ENCODE peak calls at places on chromosomes 2 and 18, in eight cellular contexts. One of them, this sample, is unnamed.
A peak's percentile ranks its signal among the peaks of the same experiment; 100 is the strongest.

GRCh38 chr18:10927290-10927979 is 221.9 kb downstream of the PIEZO2 start:
- DNase-seq in stimulated activated naive CD4-positive, alpha-beta T cell: no peak
- DNase-seq in fibroblast of villous mesenchyme: peak; percentile 78
- DNase-seq in activated T-helper 1 cell treated with anti-CD3 and anti-CD28 coated beads, Interleukin-2, amount 50 U/mL, for 16 hours: no peak
- DNase-seq in stimulated activated CD4-positive, alpha-beta T cell treated with anti-CD3 and anti-CD28 coated beads, Interleukin-12 subunit alpha, Interleukin-12 subunit beta, amount 100 ng/mL, for 48 hours: no peak
- DNase-seq in left cardiac atrium: peak; percentile 39
- DNase-seq in GDM1: no peak
- DNase-seq in cardiac muscle cell: no peak
- DNase-seq in this sample: no peak

GRCh38 chr2:224056889-224057288 is 17.8 kb upstream of the SERPINE2 start:
- DNase-seq in stimulated activated naive CD4-positive, alpha-beta T cell: no peak
- DNase-seq in fibroblast of villous mesenchyme: no peak
- DNase-seq in activated T-helper 1 cell treated with anti-CD3 and anti-CD28 coated beads, Interleukin-2, amount 50 U/mL, for 16 hours: no peak
- DNase-seq in stimulated activated CD4-positive, alpha-beta T cell treated with anti-CD3 and anti-CD28 coated beads, Interleukin-12 subunit alpha, Interleukin-12 subunit beta, amount 100 ng/mL, for 48 hours: no peak
- DNase-seq in left cardiac atrium: no peak
- DNase-seq in GDM1: no peak
- DNase-seq in cardiac muscle cell: no peak
- DNase-seq in this sample: no peak

GRCh38 chr2:197308635-197309368 is 1.8 kb downstream of the ANKRD44 start:
- DNase-seq in stimulated activated naive CD4-positive, alpha-beta T cell: no peak
- DNase-seq in fibroblast of villous mesenchyme: no peak
- DNase-seq in activated T-helper 1 cell treated with anti-CD3 and anti-CD28 coated beads, Interleukin-2, amount 50 U/mL, for 16 hours: no peak
- DNase-seq in stimulated activated CD4-positive, alpha-beta T cell treated with anti-CD3 and anti-CD28 coated beads, Interleukin-12 subunit alpha, Interleukin-12 subunit beta, amount 100 ng/mL, for 48 hours: no peak
- DNase-seq in left cardiac atrium: no peak
- DNase-seq in GDM1: no peak
- DNase-seq in cardiac muscle cell: no peak
- DNase-seq in this sample: no peak

GRCh38 chr2:228545749-228546148 is 364.3 kb upstream of the SPHKAP start:
- DNase-seq in stimulated activated naive CD4-positive, alpha-beta T cell: no peak
- DNase-seq in fibroblast of villous mesenchyme: no peak
- DNase-seq in activated T-helper 1 cell treated with anti-CD3 and anti-CD28 coated beads, Interleukin-2, amount 50 U/mL, for 16 hours: no peak
- DNase-seq in stimulated activated CD4-positive, alpha-beta T cell treated with anti-CD3 and anti-CD28 coated beads, Interleukin-12 subunit alpha, Interleukin-12 subunit beta, amount 100 ng/mL, for 48 hours: no peak
- DNase-seq in left cardiac atrium: no peak
- DNase-seq in GDM1: no peak
- DNase-seq in cardiac muscle cell: peak; percentile 46
- DNase-seq in this sample: no peak

GRCh38 chr2:37870829-37871228 is 54.3 kb upstream of the RMDN2 start:
- DNase-seq in stimulated activated naive CD4-positive, alpha-beta T cell: no peak
- DNase-seq in fibroblast of villous mesenchyme: peak; percentile 81
- DNase-seq in activated T-helper 1 cell treated with anti-CD3 and anti-CD28 coated beads, Interleukin-2, amount 50 U/mL, for 16 hours: no peak
- DNase-seq in stimulated activated CD4-positive, alpha-beta T cell treated with anti-CD3 and anti-CD28 coated beads, Interleukin-12 subunit alpha, Interleukin-12 subunit beta, amount 100 ng/mL, for 48 hours: no peak
- DNase-seq in left cardiac atrium: no peak
- DNase-seq in GDM1: no peak
- DNase-seq in cardiac muscle cell: no peak
- DNase-seq in this sample: no peak

GRCh38 chr2:200794143-200794542 is 17.6 kb upstream of the BZW1 start:
- DNase-seq in stimulated activated naive CD4-positive, alpha-beta T cell: no peak
- DNase-seq in fibroblast of villous mesenchyme: no peak
- DNase-seq in activated T-helper 1 cell treated with anti-CD3 and anti-CD28 coated beads, Interleukin-2, amount 50 U/mL, for 16 hours: no peak
- DNase-seq in stimulated activated CD4-positive, alpha-beta T cell treated with anti-CD3 and anti-CD28 coated beads, Interleukin-12 subunit alpha, Interleukin-12 subunit beta, amount 100 ng/mL, for 48 hours: no peak
- DNase-seq in left cardiac atrium: no peak
- DNase-seq in GDM1: no peak
- DNase-seq in cardiac muscle cell: no peak
- DNase-seq in this sample: no peak

GRCh38 chr2:120890566-120891360 is 155.1 kb downstream of the GLI2 start:
- DNase-seq in stimulated activated naive CD4-positive, alpha-beta T cell: no peak
- DNase-seq in fibroblast of villous mesenchyme: no peak
- DNase-seq in activated T-helper 1 cell treated with anti-CD3 and anti-CD28 coated beads, Interleukin-2, amount 50 U/mL, for 16 hours: no peak
- DNase-seq in stimulated activated CD4-positive, alpha-beta T cell treated with anti-CD3 and anti-CD28 coated beads, Interleukin-12 subunit alpha, Interleukin-12 subunit beta, amount 100 ng/mL, for 48 hours: no peak
- DNase-seq in left cardiac atrium: no peak
- DNase-seq in GDM1: no peak
- DNase-seq in cardiac muscle cell: no peak
- DNase-seq in this sample: no peak

GRCh38 chr18:5872886-5873285 is 22.4 kb downstream of the TMEM200C start:
- DNase-seq in stimulated activated naive CD4-positive, alpha-beta T cell: no peak
- DNase-seq in fibroblast of villous mesenchyme: no peak
- DNase-seq in activated T-helper 1 cell treated with anti-CD3 and anti-CD28 coated beads, Interleukin-2, amount 50 U/mL, for 16 hours: no peak
- DNase-seq in stimulated activated CD4-positive, alpha-beta T cell treated with anti-CD3 and anti-CD28 coated beads, Interleukin-12 subunit alpha, Interleukin-12 subunit beta, amount 100 ng/mL, for 48 hours: no peak
- DNase-seq in left cardiac atrium: no peak
- DNase-seq in GDM1: no peak
- DNase-seq in cardiac muscle cell: no peak
- DNase-seq in this sample: no peak

GRCh38 chr2:241728627-241729026 is 5.8 kb upstream of the D2HGDH start:
- DNase-seq in stimulated activated naive CD4-positive, alpha-beta T cell: no peak
- DNase-seq in fibroblast of villous mesenchyme: no peak
- DNase-seq in activated T-helper 1 cell treated with anti-CD3 and anti-CD28 coated beads, Interleukin-2, amount 50 U/mL, for 16 hours: no peak
- DNase-seq in stimulated activated CD4-positive, alpha-beta T cell treated with anti-CD3 and anti-CD28 coated beads, Interleukin-12 subunit alpha, Interleukin-12 subunit beta, amount 100 ng/mL, for 48 hours: no peak
- DNase-seq in left cardiac atrium: peak; percentile 82
- DNase-seq in GDM1: no peak
- DNase-seq in cardiac muscle cell: no peak
- DNase-seq in this sample: no peak

GRCh38 chr18:55751476-55751875 is 163.5 kb upstream of the TCF4 start:
- DNase-seq in stimulated activated naive CD4-positive, alpha-beta T cell: no peak
- DNase-seq in fibroblast of villous mesenchyme: no peak
- DNase-seq in activated T-helper 1 cell treated with anti-CD3 and anti-CD28 coated beads, Interleukin-2, amount 50 U/mL, for 16 hours: no peak
- DNase-seq in stimulated activated CD4-positive, alpha-beta T cell treated with anti-CD3 and anti-CD28 coated beads, Interleukin-12 subunit alpha, Interleukin-12 subunit beta, amount 100 ng/mL, for 48 hours: no peak
- DNase-seq in left cardiac atrium: no peak
- DNase-seq in GDM1: no peak
- DNase-seq in cardiac muscle cell: no peak
- DNase-seq in this sample: no peak

GRCh38 chr2:28436525-28437051 is 43.9 kb downstream of the FOSL2 start:
- DNase-seq in stimulated activated naive CD4-positive, alpha-beta T cell: no peak
- DNase-seq in fibroblast of villous mesenchyme: no peak
- DNase-seq in activated T-helper 1 cell treated with anti-CD3 and anti-CD28 coated beads, Interleukin-2, amount 50 U/mL, for 16 hours: no peak
- DNase-seq in stimulated activated CD4-positive, alpha-beta T cell treated with anti-CD3 and anti-CD28 coated beads, Interleukin-12 subunit alpha, Interleukin-12 subunit beta, amount 100 ng/mL, for 48 hours: no peak
- DNase-seq in left cardiac atrium: no peak
- DNase-seq in GDM1: no peak
- DNase-seq in cardiac muscle cell: no peak
- DNase-seq in this sample: no peak

GRCh38 chr18:57210101-57210661 is 63.3 kb downstream of the BOD1L2 start:
- DNase-seq in stimulated activated naive CD4-positive, alpha-beta T cell: no peak
- DNase-seq in fibroblast of villous mesenchyme: peak; percentile 28
- DNase-seq in activated T-helper 1 cell treated with anti-CD3 and anti-CD28 coated beads, Interleukin-2, amount 50 U/mL, for 16 hours: no peak
- DNase-seq in stimulated activated CD4-positive, alpha-beta T cell treated with anti-CD3 and anti-CD28 coated beads, Interleukin-12 subunit alpha, Interleukin-12 subunit beta, amount 100 ng/mL, for 48 hours: no peak
- DNase-seq in left cardiac atrium: peak; percentile 67
- DNase-seq in GDM1: peak; percentile 3
- DNase-seq in cardiac muscle cell: peak; percentile 30
- DNase-seq in this sample: no peak

GRCh38 chr18:61833387-61833786 is 59.4 kb downstream of the RNF152 start:
- DNase-seq in stimulated activated naive CD4-positive, alpha-beta T cell: peak; percentile 7
- DNase-seq in fibroblast of villous mesenchyme: peak; percentile 70
- DNase-seq in activated T-helper 1 cell treated with anti-CD3 and anti-CD28 coated beads, Interleukin-2, amount 50 U/mL, for 16 hours: no peak
- DNase-seq in stimulated activated CD4-positive, alpha-beta T cell treated with anti-CD3 and anti-CD28 coated beads, Interleukin-12 subunit alpha, Interleukin-12 subunit beta, amount 100 ng/mL, for 48 hours: no peak
- DNase-seq in left cardiac atrium: no peak
- DNase-seq in GDM1: no peak
- DNase-seq in cardiac muscle cell: no peak
- DNase-seq in this sample: no peak

GRCh38 chr2:41909584-41909983 is 138.2 kb upstream of the PKDCC start:
- DNase-seq in stimulated activated naive CD4-positive, alpha-beta T cell: no peak
- DNase-seq in fibroblast of villous mesenchyme: peak; percentile 45
- DNase-seq in activated T-helper 1 cell treated with anti-CD3 and anti-CD28 coated beads, Interleukin-2, amount 50 U/mL, for 16 hours: no peak
- DNase-seq in stimulated activated CD4-positive, alpha-beta T cell treated with anti-CD3 and anti-CD28 coated beads, Interleukin-12 subunit alpha, Interleukin-12 subunit beta, amount 100 ng/mL, for 48 hours: no peak
- DNase-seq in left cardiac atrium: no peak
- DNase-seq in GDM1: no peak
- DNase-seq in cardiac muscle cell: no peak
- DNase-seq in this sample: no peak

GRCh38 chr18:2871111-2871720 is 24.4 kb downstream of the EMILIN2 start:
- DNase-seq in stimulated activated naive CD4-positive, alpha-beta T cell: no peak
- DNase-seq in fibroblast of villous mesenchyme: no peak
- DNase-seq in activated T-helper 1 cell treated with anti-CD3 and anti-CD28 coated beads, Interleukin-2, amount 50 U/mL, for 16 hours: no peak
- DNase-seq in stimulated activated CD4-positive, alpha-beta T cell treated with anti-CD3 and anti-CD28 coated beads, Interleukin-12 subunit alpha, Interleukin-12 subunit beta, amount 100 ng/mL, for 48 hours: no peak
- DNase-seq in left cardiac atrium: no peak
- DNase-seq in GDM1: no peak
- DNase-seq in cardiac muscle cell: no peak
- DNase-seq in this sample: no peak

GRCh38 chr18:32048507-32049091 is 30.0 kb downstream of the RNF125 start:
- DNase-seq in stimulated activated naive CD4-positive, alpha-beta T cell: no peak
- DNase-seq in fibroblast of villous mesenchyme: peak; percentile 77
- DNase-seq in activated T-helper 1 cell treated with anti-CD3 and anti-CD28 coated beads, Interleukin-2, amount 50 U/mL, for 16 hours: no peak
- DNase-seq in stimulated activated CD4-positive, alpha-beta T cell treated with anti-CD3 and anti-CD28 coated beads, Interleukin-12 subunit alpha, Interleukin-12 subunit beta, amount 100 ng/mL, for 48 hours: no peak
- DNase-seq in left cardiac atrium: peak; percentile 55
- DNase-seq in GDM1: peak; percentile 11
- DNase-seq in cardiac muscle cell: no peak
- DNase-seq in this sample: no peak

GRCh38 chr2:117771969-117772630 is 42.4 kb upstream of the DDX18 start:
- DNase-seq in stimulated activated naive CD4-positive, alpha-beta T cell: no peak
- DNase-seq in fibroblast of villous mesenchyme: peak; percentile 16
- DNase-seq in activated T-helper 1 cell treated with anti-CD3 and anti-CD28 coated beads, Interleukin-2, amount 50 U/mL, for 16 hours: no peak
- DNase-seq in stimulated activated CD4-positive, alpha-beta T cell treated with anti-CD3 and anti-CD28 coated beads, Interleukin-12 subunit alpha, Interleukin-12 subunit beta, amount 100 ng/mL, for 48 hours: no peak
- DNase-seq in left cardiac atrium: no peak
- DNase-seq in GDM1: no peak
- DNase-seq in cardiac muscle cell: peak; percentile 45
- DNase-seq in this sample: no peak

GRCh38 chr2:111709321-111709720 is 174.7 kb downstream of the ANAPC1 start:
- DNase-seq in stimulated activated naive CD4-positive, alpha-beta T cell: no peak
- DNase-seq in fibroblast of villous mesenchyme: no peak
- DNase-seq in activated T-helper 1 cell treated with anti-CD3 and anti-CD28 coated beads, Interleukin-2, amount 50 U/mL, for 16 hours: no peak
- DNase-seq in stimulated activated CD4-positive, alpha-beta T cell treated with anti-CD3 and anti-CD28 coated beads, Interleukin-12 subunit alpha, Interleukin-12 subunit beta, amount 100 ng/mL, for 48 hours: no peak
- DNase-seq in left cardiac atrium: no peak
- DNase-seq in GDM1: no peak
- DNase-seq in cardiac muscle cell: no peak
- DNase-seq in this sample: no peak

GRCh38 chr18:38552729-38553411 is 987.3 kb upstream of the CELF4 start:
- DNase-seq in stimulated activated naive CD4-positive, alpha-beta T cell: no peak
- DNase-seq in fibroblast of villous mesenchyme: no peak
- DNase-seq in activated T-helper 1 cell treated with anti-CD3 and anti-CD28 coated beads, Interleukin-2, amount 50 U/mL, for 16 hours: no peak
- DNase-seq in stimulated activated CD4-positive, alpha-beta T cell treated with anti-CD3 and anti-CD28 coated beads, Interleukin-12 subunit alpha, Interleukin-12 subunit beta, amount 100 ng/mL, for 48 hours: no peak
- DNase-seq in left cardiac atrium: no peak
- DNase-seq in GDM1: no peak
- DNase-seq in cardiac muscle cell: no peak
- DNase-seq in this sample: no peak

GRCh38 chr2:239814917-239815637 is 210.1 kb downstream of the NDUFA10 start:
- DNase-seq in stimulated activated naive CD4-positive, alpha-beta T cell: no peak
- DNase-seq in fibroblast of villous mesenchyme: no peak
- DNase-seq in activated T-helper 1 cell treated with anti-CD3 and anti-CD28 coated beads, Interleukin-2, amount 50 U/mL, for 16 hours: no peak
- DNase-seq in stimulated activated CD4-positive, alpha-beta T cell treated with anti-CD3 and anti-CD28 coated beads, Interleukin-12 subunit alpha, Interleukin-12 subunit beta, amount 100 ng/mL, for 48 hours: no peak
- DNase-seq in left cardiac atrium: peak; percentile 44
- DNase-seq in GDM1: no peak
- DNase-seq in cardiac muscle cell: no peak
- DNase-seq in this sample: no peak

GRCh38 chr2:12684471-12684936 is 32.2 kb upstream of the TRIB2 start:
- DNase-seq in stimulated activated naive CD4-positive, alpha-beta T cell: no peak
- DNase-seq in fibroblast of villous mesenchyme: peak; percentile 68
- DNase-seq in activated T-helper 1 cell treated with anti-CD3 and anti-CD28 coated beads, Interleukin-2, amount 50 U/mL, for 16 hours: no peak
- DNase-seq in stimulated activated CD4-positive, alpha-beta T cell treated with anti-CD3 and anti-CD28 coated beads, Interleukin-12 subunit alpha, Interleukin-12 subunit beta, amount 100 ng/mL, for 48 hours: no peak
- DNase-seq in left cardiac atrium: no peak
- DNase-seq in GDM1: no peak
- DNase-seq in cardiac muscle cell: no peak
- DNase-seq in this sample: no peak

GRCh38 chr2:67346718-67347407 is 50.3 kb upstream of the ETAA1 start:
- DNase-seq in stimulated activated naive CD4-positive, alpha-beta T cell: no peak
- DNase-seq in fibroblast of villous mesenchyme: peak; percentile 10
- DNase-seq in activated T-helper 1 cell treated with anti-CD3 and anti-CD28 coated beads, Interleukin-2, amount 50 U/mL, for 16 hours: no peak
- DNase-seq in stimulated activated CD4-positive, alpha-beta T cell treated with anti-CD3 and anti-CD28 coated beads, Interleukin-12 subunit alpha, Interleukin-12 subunit beta, amount 100 ng/mL, for 48 hours: no peak
- DNase-seq in left cardiac atrium: no peak
- DNase-seq in GDM1: no peak
- DNase-seq in cardiac muscle cell: no peak
- DNase-seq in this sample: no peak

GRCh38 chr2:100959225-100959880 is 42.7 kb upstream of the RPL31 start:
- DNase-seq in stimulated activated naive CD4-positive, alpha-beta T cell: no peak
- DNase-seq in fibroblast of villous mesenchyme: peak; percentile 21
- DNase-seq in activated T-helper 1 cell treated with anti-CD3 and anti-CD28 coated beads, Interleukin-2, amount 50 U/mL, for 16 hours: no peak
- DNase-seq in stimulated activated CD4-positive, alpha-beta T cell treated with anti-CD3 and anti-CD28 coated beads, Interleukin-12 subunit alpha, Interleukin-12 subunit beta, amount 100 ng/mL, for 48 hours: no peak
- DNase-seq in left cardiac atrium: no peak
- DNase-seq in GDM1: no peak
- DNase-seq in cardiac muscle cell: no peak
- DNase-seq in this sample: no peak

GRCh38 chr2:143717053-143717452 is 587.8 kb downstream of the ARHGAP15 start:
- DNase-seq in stimulated activated naive CD4-positive, alpha-beta T cell: no peak
- DNase-seq in fibroblast of villous mesenchyme: no peak
- DNase-seq in activated T-helper 1 cell treated with anti-CD3 and anti-CD28 coated beads, Interleukin-2, amount 50 U/mL, for 16 hours: no peak
- DNase-seq in stimulated activated CD4-positive, alpha-beta T cell treated with anti-CD3 and anti-CD28 coated beads, Interleukin-12 subunit alpha, Interleukin-12 subunit beta, amount 100 ng/mL, for 48 hours: no peak
- DNase-seq in left cardiac atrium: no peak
- DNase-seq in GDM1: no peak
- DNase-seq in cardiac muscle cell: no peak
- DNase-seq in this sample: no peak

GRCh38 chr2:241225983-241226382 is 37.5 kb downstream of the ANO7 start:
- DNase-seq in stimulated activated naive CD4-positive, alpha-beta T cell: no peak
- DNase-seq in fibroblast of villous mesenchyme: no peak
- DNase-seq in activated T-helper 1 cell treated with anti-CD3 and anti-CD28 coated beads, Interleukin-2, amount 50 U/mL, for 16 hours: no peak
- DNase-seq in stimulated activated CD4-positive, alpha-beta T cell treated with anti-CD3 and anti-CD28 coated beads, Interleukin-12 subunit alpha, Interleukin-12 subunit beta, amount 100 ng/mL, for 48 hours: no peak
- DNase-seq in left cardiac atrium: peak; percentile 13
- DNase-seq in GDM1: no peak
- DNase-seq in cardiac muscle cell: no peak
- DNase-seq in this sample: no peak

GRCh38 chr2:52518673-52519072 is 1248.9 kb upstream of the CHAC2 start:
- DNase-seq in stimulated activated naive CD4-positive, alpha-beta T cell: no peak
- DNase-seq in fibroblast of villous mesenchyme: no peak
- DNase-seq in activated T-helper 1 cell treated with anti-CD3 and anti-CD28 coated beads, Interleukin-2, amount 50 U/mL, for 16 hours: no peak
- DNase-seq in stimulated activated CD4-positive, alpha-beta T cell treated with anti-CD3 and anti-CD28 coated beads, Interleukin-12 subunit alpha, Interleukin-12 subunit beta, amount 100 ng/mL, for 48 hours: no peak
- DNase-seq in left cardiac atrium: no peak
- DNase-seq in GDM1: no peak
- DNase-seq in cardiac muscle cell: no peak
- DNase-seq in this sample: no peak

GRCh38 chr18:24009651-24010333 is 4.8 kb upstream of the TTC39C start:
- DNase-seq in stimulated activated naive CD4-positive, alpha-beta T cell: peak; percentile 33
- DNase-seq in fibroblast of villous mesenchyme: no peak
- DNase-seq in activated T-helper 1 cell treated with anti-CD3 and anti-CD28 coated beads, Interleukin-2, amount 50 U/mL, for 16 hours: no peak
- DNase-seq in stimulated activated CD4-positive, alpha-beta T cell treated with anti-CD3 and anti-CD28 coated beads, Interleukin-12 subunit alpha, Interleukin-12 subunit beta, amount 100 ng/mL, for 48 hours: no peak
- DNase-seq in left cardiac atrium: no peak
- DNase-seq in GDM1: no peak
- DNase-seq in cardiac muscle cell: no peak
- DNase-seq in this sample: no peak

GRCh38 chr2:127105656-127106456 is 1.1 kb downstream of the BIN1 start:
- DNase-seq in stimulated activated naive CD4-positive, alpha-beta T cell: peak; percentile 22
- DNase-seq in fibroblast of villous mesenchyme: peak; percentile 73
- DNase-seq in activated T-helper 1 cell treated with anti-CD3 and anti-CD28 coated beads, Interleukin-2, amount 50 U/mL, for 16 hours: no peak
- DNase-seq in stimulated activated CD4-positive, alpha-beta T cell treated with anti-CD3 and anti-CD28 coated beads, Interleukin-12 subunit alpha, Interleukin-12 subunit beta, amount 100 ng/mL, for 48 hours: no peak
- DNase-seq in left cardiac atrium: no peak
- DNase-seq in GDM1: no peak
- DNase-seq in cardiac muscle cell: peak; percentile 47
- DNase-seq in this sample: no peak

GRCh38 chr2:95042472-95043271 is 17.2 kb downstream of the MAL start:
- DNase-seq in stimulated activated naive CD4-positive, alpha-beta T cell: no peak
- DNase-seq in fibroblast of villous mesenchyme: no peak
- DNase-seq in activated T-helper 1 cell treated with anti-CD3 and anti-CD28 coated beads, Interleukin-2, amount 50 U/mL, for 16 hours: no peak
- DNase-seq in stimulated activated CD4-positive, alpha-beta T cell treated with anti-CD3 and anti-CD28 coated beads, Interleukin-12 subunit alpha, Interleukin-12 subunit beta, amount 100 ng/mL, for 48 hours: no peak
- DNase-seq in left cardiac atrium: peak; percentile 5
- DNase-seq in GDM1: no peak
- DNase-seq in cardiac muscle cell: no peak
- DNase-seq in this sample: no peak

GRCh38 chr2:98835831-98836385 is 100.1 kb downstream of the CRACDL start:
- DNase-seq in stimulated activated naive CD4-positive, alpha-beta T cell: peak; percentile 60
- DNase-seq in fibroblast of villous mesenchyme: no peak
- DNase-seq in activated T-helper 1 cell treated with anti-CD3 and anti-CD28 coated beads, Interleukin-2, amount 50 U/mL, for 16 hours: peak; percentile 15
- DNase-seq in stimulated activated CD4-positive, alpha-beta T cell treated with anti-CD3 and anti-CD28 coated beads, Interleukin-12 subunit alpha, Interleukin-12 subunit beta, amount 100 ng/mL, for 48 hours: no peak
- DNase-seq in left cardiac atrium: no peak
- DNase-seq in GDM1: peak; percentile 56
- DNase-seq in cardiac muscle cell: no peak
- DNase-seq in this sample: no peak

GRCh38 chr2:151334082-151334815 is 23.1 kb upstream of the TNFAIP6 start:
- DNase-seq in stimulated activated naive CD4-positive, alpha-beta T cell: no peak
- DNase-seq in fibroblast of villous mesenchyme: peak; percentile 90
- DNase-seq in activated T-helper 1 cell treated with anti-CD3 and anti-CD28 coated beads, Interleukin-2, amount 50 U/mL, for 16 hours: no peak
- DNase-seq in stimulated activated CD4-positive, alpha-beta T cell treated with anti-CD3 and anti-CD28 coated beads, Interleukin-12 subunit alpha, Interleukin-12 subunit beta, amount 100 ng/mL, for 48 hours: no peak
- DNase-seq in left cardiac atrium: no peak
- DNase-seq in GDM1: peak; percentile 20
- DNase-seq in cardiac muscle cell: no peak
- DNase-seq in this sample: no peak

GRCh38 chr2:224925822-224926124 is 116.5 kb downstream of the DOCK10 start:
- DNase-seq in stimulated activated naive CD4-positive, alpha-beta T cell: no peak
- DNase-seq in fibroblast of villous mesenchyme: no peak
- DNase-seq in activated T-helper 1 cell treated with anti-CD3 and anti-CD28 coated beads, Interleukin-2, amount 50 U/mL, for 16 hours: no peak
- DNase-seq in stimulated activated CD4-positive, alpha-beta T cell treated with anti-CD3 and anti-CD28 coated beads, Interleukin-12 subunit alpha, Interleukin-12 subunit beta, amount 100 ng/mL, for 48 hours: no peak
- DNase-seq in left cardiac atrium: no peak
- DNase-seq in GDM1: no peak
- DNase-seq in cardiac muscle cell: no peak
- DNase-seq in this sample: no peak

GRCh38 chr2:232286011-232286868 is 92.3 kb upstream of the ALPP start:
- DNase-seq in stimulated activated naive CD4-positive, alpha-beta T cell: no peak
- DNase-seq in fibroblast of villous mesenchyme: peak; percentile 69
- DNase-seq in activated T-helper 1 cell treated with anti-CD3 and anti-CD28 coated beads, Interleukin-2, amount 50 U/mL, for 16 hours: no peak
- DNase-seq in stimulated activated CD4-positive, alpha-beta T cell treated with anti-CD3 and anti-CD28 coated beads, Interleukin-12 subunit alpha, Interleukin-12 subunit beta, amount 100 ng/mL, for 48 hours: no peak
- DNase-seq in left cardiac atrium: no peak
- DNase-seq in GDM1: no peak
- DNase-seq in cardiac muscle cell: no peak
- DNase-seq in this sample: no peak

GRCh38 chr18:987325-988186 is 82.9 kb downstream of the ADCYAP1 start:
- DNase-seq in stimulated activated naive CD4-positive, alpha-beta T cell: no peak
- DNase-seq in fibroblast of villous mesenchyme: peak; percentile 61
- DNase-seq in activated T-helper 1 cell treated with anti-CD3 and anti-CD28 coated beads, Interleukin-2, amount 50 U/mL, for 16 hours: no peak
- DNase-seq in stimulated activated CD4-positive, alpha-beta T cell treated with anti-CD3 and anti-CD28 coated beads, Interleukin-12 subunit alpha, Interleukin-12 subunit beta, amount 100 ng/mL, for 48 hours: no peak
- DNase-seq in left cardiac atrium: peak; percentile 34
- DNase-seq in GDM1: no peak
- DNase-seq in cardiac muscle cell: no peak
- DNase-seq in this sample: no peak

This sample was measured in cerebellar nuclear complex.